ENCODE peak calls at places on chromosome 20, in eight cellular contexts. L is activated CD8-positive, alpha-beta memory T cell treated with anti-CD3 and anti-CD28 coated beads for 4 hours; W is activated gamma-delta T cell treated with anti-CD3 and anti-CD28 coated beads, Interleukin-2, amount 50 U/mL, for 16 hours; O is SJSA1; A is iris pigment epithelial cell; G is adrenal gland; T is nephron progenitor cell; M is heart right ventricle. E is an unnamed sample.

GRCh38 chr20:16554766-16555543 is 18.3 kb downstream of the KIF16B start:
- DNase-seq in A (no peak), T (no peak), L (no peak), O (no peak), W (no peak), M (no peak), G (no peak), E (no peak)

GRCh38 chr20:54479138-54479906 is 3.9 kb downstream of the DOK5 start:
- DNase-seq in W (no peak), O (no peak), L (no peak), A (peak; percentile 3), M (no peak), T (no peak), G (no peak), E (no peak)

GRCh38 chr20:38298768-38299288 is 5.1 kb upstream of the BPI start:
- DNase-seq in L (no peak), T (no peak), M (peak; percentile 79), O (no peak), A (peak; percentile 76), W (no peak), G (peak; percentile 72), E (peak; percentile 85)

GRCh38 chr20:33604991-33605370 is 57.1 kb upstream of the C20orf144 start:
- DNase-seq in A (no peak), T (no peak), M (no peak), W (no peak), L (no peak), G (no peak), O (no peak), E (no peak)

GRCh38 chr20:1338801-1339200 is 9.9 kb upstream of the SDCBP2 start:
- DNase-seq in M (no peak), W (no peak), O (no peak), T (no peak), G (no peak), L (no peak), A (no peak), E (no peak)

GRCh38 chr20:17657079-17657825 is 24.8 kb downstream of the RRBP1 start:
- DNase-seq in L (no peak), A (no peak), W (no peak), G (no peak), O (no peak), T (no peak), M (no peak), E (no peak)

GRCh38 chr20:2103454-2104153 is 2.0 kb downstream of the STK35 start:
- DNase-seq in A (no peak), G (no peak), L (no peak), M (no peak), W (no peak), T (peak; percentile 11), O (peak; percentile 16), E (no peak)

GRCh38 chr20:40506567-40506966 is 182.5 kb downstream of the MAFB start:
- DNase-seq in W (no peak), M (peak; percentile 78), O (peak; percentile 57), T (no peak), L (peak; percentile 7), A (peak; percentile 98), G (peak; percentile 94), E (peak; percentile 93)

GRCh38 chr20:61254881-61255589 is 3.0 kb downstream of the CDH4 start:
- DNase-seq in A (peak; percentile 36), L (no peak), O (no peak), T (no peak), G (no peak), W (no peak), M (no peak), E (no peak)

GRCh38 chr20:51534764-51535386 is 7.6 kb downstream of the NFATC2 start:
- DNase-seq in G (no peak), T (no peak), M (no peak), L (no peak), O (no peak), W (no peak), A (no peak), E (no peak)

GRCh38 chr20:25257130-25257529 is 9.2 kb downstream of the PYGB start:
- DNase-seq in A (no peak), M (no peak), T (no peak), W (no peak), L (no peak), O (no peak), G (peak; percentile 7), E (no peak)

GRCh38 chr20:63686492-63687321 is 9.7 kb upstream of the TNFRSF6B start:
- DNase-seq in L (no peak), A (peak; percentile 88), G (peak; percentile 81), W (no peak), M (peak; percentile 89), T (no peak), O (no peak), E (peak; percentile 91)

GRCh38 chr20:25148181-25148981 is 47.1 kb upstream of the ENTPD6 start:
- DNase-seq in O (no peak), W (peak; percentile 25), G (no peak), M (peak; percentile 24), T (no peak), L (peak; percentile 38), A (peak; percentile 55), E (peak; percentile 73)

GRCh38 chr20:5078399-5078958 is 41.3 kb downstream of the PCNA start:
- DNase-seq in G (peak; percentile 73), M (peak; percentile 71), L (peak; percentile 40), W (peak; percentile 59), A (peak; percentile 19), T (no peak), O (peak; percentile 36), E (peak; percentile 70)

GRCh38 chr20:9677224-9677623 is 161.7 kb downstream of the PAK5 start:
- DNase-seq in M (no peak), L (no peak), O (no peak), G (no peak), A (no peak), T (no peak), W (no peak), E (no peak)

GRCh38 chr20:46051556-46052323 is 22.7 kb downstream of the SLC12A5 start:
- DNase-seq in M (no peak), O (no peak), A (no peak), T (no peak), L (no peak), W (no peak), G (no peak), E (no peak)

GRCh38 chr20:62640870-62641748 is 1.2 kb upstream of the SLCO4A1 start:
- DNase-seq in M (no peak), T (no peak), O (no peak), W (no peak), L (no peak), A (no peak), G (no peak), E (no peak)

GRCh38 chr20:36541227-36542018 is at the start of gene MYL9:
- DNase-seq in G (peak; percentile 91), O (peak; percentile 59), A (peak; percentile 81), M (peak; percentile 94), L (no peak), W (no peak), T (peak; percentile 89), E (peak; percentile 96)

GRCh38 chr20:19913927-19914614 is 103.1 kb upstream of the NAA20 start:
- DNase-seq in W (no peak), M (no peak), T (no peak), O (peak; percentile 50), L (no peak), A (peak; percentile 48), G (no peak), E (no peak)

GRCh38 chr20:22475662-22476061 is 108.7 kb downstream of the FOXA2 start:
- DNase-seq in T (no peak), W (no peak), L (no peak), M (no peak), O (no peak), A (no peak), G (no peak), E (no peak)

GRCh38 chr20:4951299-4951698 is 50.0 kb downstream of the SLC23A2 start:
- DNase-seq in G (peak; percentile 77), T (no peak), O (peak; percentile 64), L (no peak), W (no peak), M (peak; percentile 38), A (peak; percentile 91), E (no peak)

GRCh38 chr20:37295595-37295994 is 6.1 kb downstream of the MANBAL start:
- DNase-seq in G (no peak), L (no peak), T (no peak), O (no peak), A (no peak), M (no peak), W (no peak), E (no peak)

GRCh38 chr20:37552415-37552814 is 24.7 kb upstream of the BLCAP start:
- DNase-seq in G (no peak), A (peak; percentile 65), T (no peak), W (no peak), O (no peak), L (no peak), M (no peak), E (no peak)